ENCODE peak calls at places on chromosomes 4 and X, in four cellular contexts. L is H1, J is GM12878, O is HepG2. G is an unnamed sample.

GRCh38 chrX:331145-331771 is 12.7 kb upstream of the GTPBP6 start:
- DNase-seq in O (no peak), J (no peak), L (peak), G (no peak)

GRCh38 chr4:40916880-40917279 is 167.1 kb downstream of the NSUN7 start:
- DNase-seq in L (peak), J (no peak), O (peak), G (no peak)

GRCh38 chrX:73728518-73729023 is 165.6 kb downstream of the CHIC1 start:
- DNase-seq in O (no peak), L (no peak), J (no peak), G (peak)

GRCh38 chr4:156790866-156791265 is 180.7 kb downstream of the PDGFC start:
- DNase-seq in O (peak), J (no peak), L (no peak), G (peak)

GRCh38 chr4:22688236-22688635 is 4.5 kb upstream of the GBA3 start:
- DNase-seq in J (no peak), L (no peak), O (no peak), G (no peak)

GRCh38 chrX:150694738-150695410 is 1.7 kb downstream of the MTMR1 start:
- DNase-seq in O (no peak), L (no peak), J (no peak), G (no peak)

GRCh38 chr4:185916231-185916630 is 104.2 kb upstream of the SORBS2 start:
- DNase-seq in J (no peak), L (no peak), O (no peak), G (no peak)

GRCh38 chr4:88533937-88534750 is 10.6 kb upstream of the PYURF start:
- DNase-seq in J (no peak), L (no peak), O (no peak), G (no peak)

GRCh38 chrX:69988955-69989394 is 60.8 kb downstream of the AWAT2 start:
- DNase-seq in L (no peak), J (no peak), O (no peak), G (no peak)

GRCh38 chrX:10118530-10118929 is 38.2 kb upstream of the CLCN4 start:
- DNase-seq in O (no peak), L (no peak), J (no peak), G (no peak)

GRCh38 chr4:167424338-167425256 is 190.3 kb upstream of the SPOCK3 start:
- DNase-seq in J (no peak), L (no peak), O (no peak), G (no peak)

DNA sequence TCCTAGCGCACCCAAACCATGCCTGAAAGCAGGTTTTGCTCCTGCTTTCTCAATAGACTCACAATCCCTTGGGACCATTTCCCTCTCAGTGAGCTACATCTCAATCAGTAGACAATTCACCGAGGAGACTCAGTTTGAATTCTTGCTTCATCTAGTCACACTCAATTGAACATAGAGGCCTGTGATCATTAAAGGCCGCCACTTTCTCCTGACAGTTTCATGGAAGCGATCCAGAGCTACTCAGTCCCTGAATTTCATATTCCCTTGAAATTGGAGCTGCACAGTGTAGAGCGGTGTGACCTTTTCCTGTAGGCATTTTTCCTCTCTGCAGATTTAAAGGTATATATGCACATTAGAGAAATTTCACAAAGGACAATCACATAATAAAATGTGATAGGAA is 193.9 kb upstream of the SPOCK3 start:
- DNase-seq in J (no peak), O (no peak), L (no peak), G (no peak)
- TF ChIP-seq SUZ12 in J (no peak), O (no peak), L (no peak), G (no peak)

GRCh38 chr4:153489856-153490558 is 23.8 kb downstream of the TMEM131L start:
- DNase-seq in O (no peak), J (no peak), L (no peak), G (no peak)
- H3K4me3 ChIP-seq in O (no peak), J (peak), L (no peak), G (no peak)

GRCh38 chr4:170386974-170387373 is 297.2 kb upstream of the AADAT start:
- DNase-seq in O (no peak), J (no peak), L (no peak), G (no peak)
- H3K9ac ChIP-seq in O (no peak), J (no peak), L (no peak), G (no peak)

DNA sequence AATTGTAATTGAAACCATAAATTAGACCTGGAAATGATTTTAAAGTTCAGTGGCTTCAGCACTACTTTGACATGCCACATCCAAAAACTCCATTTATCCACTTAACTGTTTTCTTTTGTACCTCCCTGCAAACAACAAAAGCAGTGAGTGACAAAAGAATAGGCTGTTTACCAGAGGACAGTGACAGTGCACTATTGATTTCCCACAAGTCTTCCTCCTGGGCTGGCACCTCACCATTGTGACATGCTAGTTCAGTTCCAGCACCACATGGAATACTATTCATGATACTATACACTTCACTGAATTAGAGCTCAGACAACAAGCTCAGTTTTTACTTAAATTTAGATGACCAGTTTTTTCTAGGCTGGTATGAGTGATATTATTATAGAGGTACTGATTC is 29.3 kb downstream of the MOSPD2 start:
- DNase-seq in O (no peak), L (no peak), J (no peak), G (no peak)
- TF ChIP-seq SUZ12 in O (no peak), L (no peak), J (no peak), G (no peak)

DNA sequence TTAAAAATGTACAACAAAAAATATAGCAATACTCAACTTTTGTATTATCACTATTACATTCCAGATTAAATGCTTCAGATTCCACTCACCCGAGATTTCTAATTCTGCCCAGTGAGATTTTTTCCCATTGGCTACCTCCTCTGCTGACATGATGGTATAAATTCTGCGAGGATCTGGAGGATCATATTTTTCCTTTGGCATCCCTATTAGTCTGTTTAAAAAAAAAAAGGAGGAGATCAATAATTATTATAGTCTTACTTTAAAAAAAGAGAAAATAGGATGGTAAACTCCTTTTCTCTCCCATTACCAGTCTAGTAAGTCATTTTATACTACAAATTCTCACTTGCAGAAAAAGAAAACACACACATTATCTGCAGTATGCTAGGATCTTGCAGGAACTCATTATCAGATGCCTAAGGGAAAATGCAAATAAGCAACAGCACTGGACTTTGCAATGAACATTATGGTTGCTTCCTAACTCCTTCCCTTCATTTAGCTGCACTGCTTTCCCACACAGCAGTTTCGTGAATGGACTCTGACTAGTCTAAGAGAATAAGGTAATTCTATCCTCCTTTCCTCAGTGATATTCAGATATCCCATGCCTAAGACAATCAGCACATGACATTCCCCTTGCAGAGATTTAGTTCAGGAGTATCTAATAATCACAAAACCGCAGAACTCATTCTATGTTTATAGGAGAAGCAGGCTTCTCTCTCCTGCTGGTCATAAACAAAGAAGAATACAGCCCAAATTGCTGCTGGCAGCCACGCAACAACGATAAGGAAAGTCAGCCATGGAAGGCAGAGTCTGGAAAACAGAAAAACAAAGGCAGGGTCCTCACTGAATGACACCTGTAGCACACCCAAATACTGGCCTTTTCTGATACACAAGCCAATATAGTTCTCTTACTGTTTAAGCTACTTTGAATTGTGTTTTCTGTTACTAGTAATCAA is 42.7 kb downstream of the CNOT6L start:
- DNase-seq in O (no peak), J (no peak), L (no peak), G (no peak)
- H3K4me3 ChIP-seq in O (no peak), J (no peak), L (no peak), G (no peak)

GRCh38 chr4:128861856-128862518 is 52.5 kb downstream of the JADE1 start:
- DNase-seq in J (no peak), L (peak), O (no peak), G (no peak)
- H3K9ac ChIP-seq in J (no peak), L (no peak), O (no peak), G (no peak)

GRCh38 chr4:15343581-15343980 is 84.3 kb upstream of the C1QTNF7 start:
- DNase-seq in O (no peak), J (no peak), L (no peak), G (no peak)

GRCh38 chr4:15339732-15340131 is 88.1 kb upstream of the C1QTNF7 start:
- DNase-seq in J (no peak), L (no peak), O (no peak), G (no peak)

GRCh38 chr4:15341733-15342300 is 86.0 kb upstream of the C1QTNF7 start:
- DNase-seq in L (no peak), J (no peak), O (no peak), G (no peak)

GRCh38 chr4:15343000-15343399 is 84.8 kb upstream of the C1QTNF7 start:
- DNase-seq in O (no peak), L (no peak), J (no peak), G (no peak)

GRCh38 chr4:15341022-15341732 is 86.7 kb upstream of the C1QTNF7 start:
- DNase-seq in O (no peak), L (no peak), J (no peak), G (no peak)
- TF ChIP-seq SUZ12 in O (no peak), L (no peak), J (no peak), G (no peak)

G was measured in NT2/D1.